ENCODE peak calls at places on chromosomes 7 and 10, in nine cellular contexts. One of them, this sample, is unnamed.

GRCh38 chr7:81873559-81873958 is 103.7 kb upstream of the HGF start:
- DNase-seq in GM19239: no peak
- DNase-seq in left ventricle myocardium inferior: no peak
- DNase-seq in hepatic stellate cell: no peak
- DNase-seq in dorsolateral prefrontal cortex: no peak
- DNase-seq in activated naive CD8-positive, alpha-beta T cell treated with anti-CD3 and anti-CD28 coated beads, Interleukin-2, amount 50 U/mL, for 16 hours: no peak
- DNase-seq in MCF 10A: no peak
- DNase-seq in stimulated activated CD8-positive, alpha-beta memory T cell treated with anti-CD3 and anti-CD28 coated beads, Interleukin-2, amount 100 ng/mL, for 48 hours: no peak
- DNase-seq in ovary: no peak
- DNase-seq in this sample: no peak

GRCh38 chr10:27065084-27065483 is 35.2 kb downstream of the ANKRD26 start:
- DNase-seq in GM19239: no peak
- DNase-seq in left ventricle myocardium inferior: no peak
- DNase-seq in hepatic stellate cell: no peak
- DNase-seq in dorsolateral prefrontal cortex: no peak
- DNase-seq in activated naive CD8-positive, alpha-beta T cell treated with anti-CD3 and anti-CD28 coated beads, Interleukin-2, amount 50 U/mL, for 16 hours: no peak
- DNase-seq in MCF 10A: no peak
- DNase-seq in stimulated activated CD8-positive, alpha-beta memory T cell treated with anti-CD3 and anti-CD28 coated beads, Interleukin-2, amount 100 ng/mL, for 48 hours: no peak
- DNase-seq in ovary: no peak
- DNase-seq in this sample: no peak

GRCh38 chr10:122567056-122567660 is 6.6 kb downstream of the DMBT1 start:
- DNase-seq in GM19239: peak
- DNase-seq in left ventricle myocardium inferior: no peak
- DNase-seq in hepatic stellate cell: peak
- DNase-seq in dorsolateral prefrontal cortex: no peak
- DNase-seq in activated naive CD8-positive, alpha-beta T cell treated with anti-CD3 and anti-CD28 coated beads, Interleukin-2, amount 50 U/mL, for 16 hours: no peak
- DNase-seq in MCF 10A: peak
- DNase-seq in stimulated activated CD8-positive, alpha-beta memory T cell treated with anti-CD3 and anti-CD28 coated beads, Interleukin-2, amount 100 ng/mL, for 48 hours: peak
- DNase-seq in ovary: no peak
- DNase-seq in this sample: peak

GRCh38 chr10:57692255-57692980 is 575.3 kb downstream of the IPMK start:
- DNase-seq in GM19239: no peak
- DNase-seq in left ventricle myocardium inferior: no peak
- DNase-seq in hepatic stellate cell: peak
- DNase-seq in dorsolateral prefrontal cortex: no peak
- DNase-seq in activated naive CD8-positive, alpha-beta T cell treated with anti-CD3 and anti-CD28 coated beads, Interleukin-2, amount 50 U/mL, for 16 hours: no peak
- DNase-seq in MCF 10A: peak
- DNase-seq in stimulated activated CD8-positive, alpha-beta memory T cell treated with anti-CD3 and anti-CD28 coated beads, Interleukin-2, amount 100 ng/mL, for 48 hours: no peak
- DNase-seq in ovary: no peak
- DNase-seq in this sample: no peak

GRCh38 chr7:712601-713457 is 13.7 kb upstream of the DNAAF5 start:
- DNase-seq in GM19239: no peak
- DNase-seq in left ventricle myocardium inferior: no peak
- DNase-seq in hepatic stellate cell: no peak
- DNase-seq in dorsolateral prefrontal cortex: peak
- DNase-seq in activated naive CD8-positive, alpha-beta T cell treated with anti-CD3 and anti-CD28 coated beads, Interleukin-2, amount 50 U/mL, for 16 hours: no peak
- DNase-seq in MCF 10A: no peak
- DNase-seq in stimulated activated CD8-positive, alpha-beta memory T cell treated with anti-CD3 and anti-CD28 coated beads, Interleukin-2, amount 100 ng/mL, for 48 hours: no peak
- DNase-seq in ovary: peak
- DNase-seq in this sample: no peak

GRCh38 chr10:24891823-24892222 is 60.6 kb downstream of the PRTFDC1 start:
- DNase-seq in GM19239: no peak
- DNase-seq in left ventricle myocardium inferior: no peak
- DNase-seq in hepatic stellate cell: no peak
- DNase-seq in dorsolateral prefrontal cortex: no peak
- DNase-seq in activated naive CD8-positive, alpha-beta T cell treated with anti-CD3 and anti-CD28 coated beads, Interleukin-2, amount 50 U/mL, for 16 hours: no peak
- DNase-seq in MCF 10A: peak
- DNase-seq in stimulated activated CD8-positive, alpha-beta memory T cell treated with anti-CD3 and anti-CD28 coated beads, Interleukin-2, amount 100 ng/mL, for 48 hours: no peak
- DNase-seq in ovary: no peak
- DNase-seq in this sample: no peak

GRCh38 chr7:122301858-122302745 is 2.4 kb downstream of the FEZF1 start:
- DNase-seq in GM19239: no peak
- DNase-seq in left ventricle myocardium inferior: no peak
- DNase-seq in hepatic stellate cell: no peak
- DNase-seq in dorsolateral prefrontal cortex: no peak
- DNase-seq in activated naive CD8-positive, alpha-beta T cell treated with anti-CD3 and anti-CD28 coated beads, Interleukin-2, amount 50 U/mL, for 16 hours: no peak
- DNase-seq in MCF 10A: peak
- DNase-seq in stimulated activated CD8-positive, alpha-beta memory T cell treated with anti-CD3 and anti-CD28 coated beads, Interleukin-2, amount 100 ng/mL, for 48 hours: no peak
- DNase-seq in ovary: no peak
- DNase-seq in this sample: no peak

GRCh38 chr10:125102216-125102615 is 58.1 kb downstream of the CTBP2 start:
- DNase-seq in GM19239: no peak
- DNase-seq in left ventricle myocardium inferior: no peak
- DNase-seq in hepatic stellate cell: peak
- DNase-seq in dorsolateral prefrontal cortex: no peak
- DNase-seq in activated naive CD8-positive, alpha-beta T cell treated with anti-CD3 and anti-CD28 coated beads, Interleukin-2, amount 50 U/mL, for 16 hours: no peak
- DNase-seq in MCF 10A: peak
- DNase-seq in stimulated activated CD8-positive, alpha-beta memory T cell treated with anti-CD3 and anti-CD28 coated beads, Interleukin-2, amount 100 ng/mL, for 48 hours: no peak
- DNase-seq in ovary: peak
- DNase-seq in this sample: no peak

GRCh38 chr10:30091136-30091535 is 31.8 kb upstream of the JCAD start:
- DNase-seq in GM19239: no peak
- DNase-seq in left ventricle myocardium inferior: no peak
- DNase-seq in hepatic stellate cell: no peak
- DNase-seq in dorsolateral prefrontal cortex: no peak
- DNase-seq in activated naive CD8-positive, alpha-beta T cell treated with anti-CD3 and anti-CD28 coated beads, Interleukin-2, amount 50 U/mL, for 16 hours: no peak
- DNase-seq in MCF 10A: no peak
- DNase-seq in stimulated activated CD8-positive, alpha-beta memory T cell treated with anti-CD3 and anti-CD28 coated beads, Interleukin-2, amount 100 ng/mL, for 48 hours: no peak
- DNase-seq in ovary: no peak
- DNase-seq in this sample: no peak

GRCh38 chr10:103752680-103753248 is 102.6 kb downstream of the SH3PXD2A start:
- DNase-seq in GM19239: no peak
- DNase-seq in left ventricle myocardium inferior: no peak
- DNase-seq in hepatic stellate cell: no peak
- DNase-seq in dorsolateral prefrontal cortex: no peak
- DNase-seq in activated naive CD8-positive, alpha-beta T cell treated with anti-CD3 and anti-CD28 coated beads, Interleukin-2, amount 50 U/mL, for 16 hours: no peak
- DNase-seq in MCF 10A: peak
- DNase-seq in stimulated activated CD8-positive, alpha-beta memory T cell treated with anti-CD3 and anti-CD28 coated beads, Interleukin-2, amount 100 ng/mL, for 48 hours: peak
- DNase-seq in ovary: no peak
- DNase-seq in this sample: no peak

GRCh38 chr7:135578569-135578968 is 20.9 kb downstream of the NUP205 start:
- DNase-seq in GM19239: no peak
- DNase-seq in left ventricle myocardium inferior: no peak
- DNase-seq in hepatic stellate cell: no peak
- DNase-seq in dorsolateral prefrontal cortex: no peak
- DNase-seq in activated naive CD8-positive, alpha-beta T cell treated with anti-CD3 and anti-CD28 coated beads, Interleukin-2, amount 50 U/mL, for 16 hours: no peak
- DNase-seq in MCF 10A: no peak
- DNase-seq in stimulated activated CD8-positive, alpha-beta memory T cell treated with anti-CD3 and anti-CD28 coated beads, Interleukin-2, amount 100 ng/mL, for 48 hours: no peak
- DNase-seq in ovary: no peak
- DNase-seq in this sample: no peak

GRCh38 chr7:158161194-158161593 is 426.4 kb downstream of the PTPRN2 start:
- DNase-seq in GM19239: no peak
- DNase-seq in left ventricle myocardium inferior: no peak
- DNase-seq in hepatic stellate cell: no peak
- DNase-seq in dorsolateral prefrontal cortex: no peak
- DNase-seq in activated naive CD8-positive, alpha-beta T cell treated with anti-CD3 and anti-CD28 coated beads, Interleukin-2, amount 50 U/mL, for 16 hours: no peak
- DNase-seq in MCF 10A: no peak
- DNase-seq in stimulated activated CD8-positive, alpha-beta memory T cell treated with anti-CD3 and anti-CD28 coated beads, Interleukin-2, amount 100 ng/mL, for 48 hours: no peak
- DNase-seq in ovary: no peak
- DNase-seq in this sample: no peak

GRCh38 chr7:1498370-1499305 is 5.6 kb downstream of the INTS1 start:
- DNase-seq in GM19239: no peak
- DNase-seq in left ventricle myocardium inferior: no peak
- DNase-seq in hepatic stellate cell: no peak
- DNase-seq in dorsolateral prefrontal cortex: no peak
- DNase-seq in activated naive CD8-positive, alpha-beta T cell treated with anti-CD3 and anti-CD28 coated beads, Interleukin-2, amount 50 U/mL, for 16 hours: no peak
- DNase-seq in MCF 10A: no peak
- DNase-seq in stimulated activated CD8-positive, alpha-beta memory T cell treated with anti-CD3 and anti-CD28 coated beads, Interleukin-2, amount 100 ng/mL, for 48 hours: no peak
- DNase-seq in ovary: no peak
- DNase-seq in this sample: no peak

GRCh38 chr7:1257863-1258262 is 25.2 kb downstream of the UNCX start:
- DNase-seq in GM19239: no peak
- DNase-seq in left ventricle myocardium inferior: no peak
- DNase-seq in hepatic stellate cell: no peak
- DNase-seq in dorsolateral prefrontal cortex: no peak
- DNase-seq in activated naive CD8-positive, alpha-beta T cell treated with anti-CD3 and anti-CD28 coated beads, Interleukin-2, amount 50 U/mL, for 16 hours: no peak
- DNase-seq in MCF 10A: no peak
- DNase-seq in stimulated activated CD8-positive, alpha-beta memory T cell treated with anti-CD3 and anti-CD28 coated beads, Interleukin-2, amount 100 ng/mL, for 48 hours: no peak
- DNase-seq in ovary: no peak
- DNase-seq in this sample: peak

GRCh38 chr7:91288208-91288824 is 24.1 kb downstream of the FZD1 start:
- DNase-seq in GM19239: no peak
- DNase-seq in left ventricle myocardium inferior: peak
- DNase-seq in hepatic stellate cell: no peak
- DNase-seq in dorsolateral prefrontal cortex: no peak
- DNase-seq in activated naive CD8-positive, alpha-beta T cell treated with anti-CD3 and anti-CD28 coated beads, Interleukin-2, amount 50 U/mL, for 16 hours: no peak
- DNase-seq in MCF 10A: peak
- DNase-seq in stimulated activated CD8-positive, alpha-beta memory T cell treated with anti-CD3 and anti-CD28 coated beads, Interleukin-2, amount 100 ng/mL, for 48 hours: peak
- DNase-seq in ovary: no peak
- DNase-seq in this sample: peak

GRCh38 chr10:120805014-120805805 is 46.0 kb upstream of the WDR11 start:
- DNase-seq in GM19239: no peak
- DNase-seq in left ventricle myocardium inferior: no peak
- DNase-seq in hepatic stellate cell: no peak
- DNase-seq in dorsolateral prefrontal cortex: no peak
- DNase-seq in activated naive CD8-positive, alpha-beta T cell treated with anti-CD3 and anti-CD28 coated beads, Interleukin-2, amount 50 U/mL, for 16 hours: no peak
- DNase-seq in MCF 10A: no peak
- DNase-seq in stimulated activated CD8-positive, alpha-beta memory T cell treated with anti-CD3 and anti-CD28 coated beads, Interleukin-2, amount 100 ng/mL, for 48 hours: no peak
- DNase-seq in ovary: no peak
- DNase-seq in this sample: no peak

GRCh38 chr7:103445228-103446020 is 583 bp downstream of the SLC26A5 start:
- DNase-seq in GM19239: no peak
- DNase-seq in left ventricle myocardium inferior: no peak
- DNase-seq in hepatic stellate cell: no peak
- DNase-seq in dorsolateral prefrontal cortex: no peak
- DNase-seq in activated naive CD8-positive, alpha-beta T cell treated with anti-CD3 and anti-CD28 coated beads, Interleukin-2, amount 50 U/mL, for 16 hours: no peak
- DNase-seq in MCF 10A: no peak
- DNase-seq in stimulated activated CD8-positive, alpha-beta memory T cell treated with anti-CD3 and anti-CD28 coated beads, Interleukin-2, amount 100 ng/mL, for 48 hours: no peak
- DNase-seq in ovary: no peak
- DNase-seq in this sample: no peak

GRCh38 chr10:12181065-12181775 is 14.5 kb downstream of the NUDT5 start:
- DNase-seq in GM19239: no peak
- DNase-seq in left ventricle myocardium inferior: no peak
- DNase-seq in hepatic stellate cell: no peak
- DNase-seq in dorsolateral prefrontal cortex: no peak
- DNase-seq in activated naive CD8-positive, alpha-beta T cell treated with anti-CD3 and anti-CD28 coated beads, Interleukin-2, amount 50 U/mL, for 16 hours: peak
- DNase-seq in MCF 10A: peak
- DNase-seq in stimulated activated CD8-positive, alpha-beta memory T cell treated with anti-CD3 and anti-CD28 coated beads, Interleukin-2, amount 100 ng/mL, for 48 hours: peak
- DNase-seq in ovary: no peak
- DNase-seq in this sample: peak

GRCh38 chr7:110909102-110909501 is 181.8 kb upstream of the LRRN3 start:
- DNase-seq in GM19239: no peak
- DNase-seq in left ventricle myocardium inferior: no peak
- DNase-seq in hepatic stellate cell: no peak
- DNase-seq in dorsolateral prefrontal cortex: no peak
- DNase-seq in activated naive CD8-positive, alpha-beta T cell treated with anti-CD3 and anti-CD28 coated beads, Interleukin-2, amount 50 U/mL, for 16 hours: no peak
- DNase-seq in MCF 10A: no peak
- DNase-seq in stimulated activated CD8-positive, alpha-beta memory T cell treated with anti-CD3 and anti-CD28 coated beads, Interleukin-2, amount 100 ng/mL, for 48 hours: no peak
- DNase-seq in ovary: no peak
- DNase-seq in this sample: no peak

GRCh38 chr7:41733063-41733398 is 30.1 kb upstream of the INHBA start:
- DNase-seq in GM19239: no peak
- DNase-seq in left ventricle myocardium inferior: no peak
- DNase-seq in hepatic stellate cell: no peak
- DNase-seq in dorsolateral prefrontal cortex: no peak
- DNase-seq in activated naive CD8-positive, alpha-beta T cell treated with anti-CD3 and anti-CD28 coated beads, Interleukin-2, amount 50 U/mL, for 16 hours: no peak
- DNase-seq in MCF 10A: no peak
- DNase-seq in stimulated activated CD8-positive, alpha-beta memory T cell treated with anti-CD3 and anti-CD28 coated beads, Interleukin-2, amount 100 ng/mL, for 48 hours: no peak
- DNase-seq in ovary: no peak
- DNase-seq in this sample: no peak

GRCh38 chr10:21961847-21962246 is 41.7 kb downstream of the DNAJC1 start:
- DNase-seq in GM19239: no peak
- DNase-seq in left ventricle myocardium inferior: no peak
- DNase-seq in hepatic stellate cell: no peak
- DNase-seq in dorsolateral prefrontal cortex: no peak
- DNase-seq in activated naive CD8-positive, alpha-beta T cell treated with anti-CD3 and anti-CD28 coated beads, Interleukin-2, amount 50 U/mL, for 16 hours: no peak
- DNase-seq in MCF 10A: no peak
- DNase-seq in stimulated activated CD8-positive, alpha-beta memory T cell treated with anti-CD3 and anti-CD28 coated beads, Interleukin-2, amount 100 ng/mL, for 48 hours: no peak
- DNase-seq in ovary: no peak
- DNase-seq in this sample: no peak

GRCh38 chr10:60238408-60239100 is 151.1 kb downstream of the ANK3 start:
- DNase-seq in GM19239: peak
- DNase-seq in left ventricle myocardium inferior: no peak
- DNase-seq in hepatic stellate cell: peak
- DNase-seq in dorsolateral prefrontal cortex: no peak
- DNase-seq in activated naive CD8-positive, alpha-beta T cell treated with anti-CD3 and anti-CD28 coated beads, Interleukin-2, amount 50 U/mL, for 16 hours: no peak
- DNase-seq in MCF 10A: peak
- DNase-seq in stimulated activated CD8-positive, alpha-beta memory T cell treated with anti-CD3 and anti-CD28 coated beads, Interleukin-2, amount 100 ng/mL, for 48 hours: no peak
- DNase-seq in ovary: no peak
- DNase-seq in this sample: no peak

GRCh38 chr10:85611746-85612377 is 754.7 kb downstream of the GRID1 start:
- DNase-seq in GM19239: no peak
- DNase-seq in left ventricle myocardium inferior: no peak
- DNase-seq in hepatic stellate cell: no peak
- DNase-seq in dorsolateral prefrontal cortex: no peak
- DNase-seq in activated naive CD8-positive, alpha-beta T cell treated with anti-CD3 and anti-CD28 coated beads, Interleukin-2, amount 50 U/mL, for 16 hours: no peak
- DNase-seq in MCF 10A: no peak
- DNase-seq in stimulated activated CD8-positive, alpha-beta memory T cell treated with anti-CD3 and anti-CD28 coated beads, Interleukin-2, amount 100 ng/mL, for 48 hours: no peak
- DNase-seq in ovary: no peak
- DNase-seq in this sample: no peak

GRCh38 chr10:44352316-44353127 is 32.4 kb downstream of the CXCL12 start:
- DNase-seq in GM19239: no peak
- DNase-seq in left ventricle myocardium inferior: peak
- DNase-seq in hepatic stellate cell: peak
- DNase-seq in dorsolateral prefrontal cortex: no peak
- DNase-seq in activated naive CD8-positive, alpha-beta T cell treated with anti-CD3 and anti-CD28 coated beads, Interleukin-2, amount 50 U/mL, for 16 hours: no peak
- DNase-seq in MCF 10A: no peak
- DNase-seq in stimulated activated CD8-positive, alpha-beta memory T cell treated with anti-CD3 and anti-CD28 coated beads, Interleukin-2, amount 100 ng/mL, for 48 hours: no peak
- DNase-seq in ovary: peak
- DNase-seq in this sample: peak

GRCh38 chr10:8026349-8027259 is 27.9 kb upstream of the GATA3 start:
- DNase-seq in GM19239: no peak
- DNase-seq in left ventricle myocardium inferior: no peak
- DNase-seq in hepatic stellate cell: no peak
- DNase-seq in dorsolateral prefrontal cortex: no peak
- DNase-seq in activated naive CD8-positive, alpha-beta T cell treated with anti-CD3 and anti-CD28 coated beads, Interleukin-2, amount 50 U/mL, for 16 hours: no peak
- DNase-seq in MCF 10A: no peak
- DNase-seq in stimulated activated CD8-positive, alpha-beta memory T cell treated with anti-CD3 and anti-CD28 coated beads, Interleukin-2, amount 100 ng/mL, for 48 hours: no peak
- DNase-seq in ovary: no peak
- DNase-seq in this sample: no peak

GRCh38 chr7:123747620-123748141 is 1.1 kb downstream of the WASL start:
- DNase-seq in GM19239: no peak
- DNase-seq in left ventricle myocardium inferior: peak
- DNase-seq in hepatic stellate cell: peak
- DNase-seq in dorsolateral prefrontal cortex: peak
- DNase-seq in activated naive CD8-positive, alpha-beta T cell treated with anti-CD3 and anti-CD28 coated beads, Interleukin-2, amount 50 U/mL, for 16 hours: no peak
- DNase-seq in MCF 10A: peak
- DNase-seq in stimulated activated CD8-positive, alpha-beta memory T cell treated with anti-CD3 and anti-CD28 coated beads, Interleukin-2, amount 100 ng/mL, for 48 hours: peak
- DNase-seq in ovary: peak
- DNase-seq in this sample: peak

GRCh38 chr7:30533886-30534285 is 29.3 kb upstream of the GGCT start:
- DNase-seq in GM19239: no peak
- DNase-seq in left ventricle myocardium inferior: peak
- DNase-seq in hepatic stellate cell: no peak
- DNase-seq in dorsolateral prefrontal cortex: no peak
- DNase-seq in activated naive CD8-positive, alpha-beta T cell treated with anti-CD3 and anti-CD28 coated beads, Interleukin-2, amount 50 U/mL, for 16 hours: no peak
- DNase-seq in MCF 10A: no peak
- DNase-seq in stimulated activated CD8-positive, alpha-beta memory T cell treated with anti-CD3 and anti-CD28 coated beads, Interleukin-2, amount 100 ng/mL, for 48 hours: no peak
- DNase-seq in ovary: no peak
- DNase-seq in this sample: peak

This sample was measured in left ventricle myocardium superior.